ENCODE peak calls at places on chromosomes 5 and 9, in six cellular contexts. T is left ventricle myocardium inferior; G is CD8-positive, alpha-beta memory T cell; P is CD4-positive, alpha-beta memory T cell; W is neuronal stem cell; I is left lung. N is an unnamed sample.

GRCh38 chr5:77841616-77842015 is 65.5 kb upstream of the TBCA start:
- DNase-seq in W (no peak), P (no peak), G (no peak), T (no peak), I (no peak), N (no peak)

GRCh38 chr9:110115341-110115820 is 92.6 kb downstream of the C9orf152 start:
- DNase-seq in P (no peak), T (peak; percentile 48), W (no peak), G (no peak), I (no peak), N (peak; percentile 52)

GRCh38 chr9:77449177-77450092 is 198.7 kb downstream of the GNA14 start:
- DNase-seq in I (peak; percentile 54), G (no peak), T (no peak), P (no peak), W (no peak), N (no peak)

GRCh38 chr9:123371805-123372590 is 16.0 kb downstream of the CRB2 start:
- DNase-seq in I (no peak), W (no peak), P (no peak), G (no peak), T (no peak), N (no peak)

GRCh38 chr5:125180222-125180621 is 433.8 kb upstream of the ZNF608 start:
- DNase-seq in P (no peak), G (no peak), W (no peak), I (no peak), T (no peak), N (no peak)

GRCh38 chr5:112636751-112637150 is 100.9 kb upstream of the APC start:
- DNase-seq in T (no peak), W (no peak), I (no peak), P (no peak), G (no peak), N (no peak)

GRCh38 chr5:110851357-110851756 is 112.5 kb downstream of the SLC25A46 start:
- DNase-seq in P (no peak), W (no peak), G (no peak), T (no peak), I (no peak), N (no peak)

GRCh38 chr5:111967463-111967862 is 210.5 kb upstream of the NREP start:
- DNase-seq in G (no peak), I (no peak), T (no peak), W (no peak), P (no peak), N (no peak)

GRCh38 chr9:81685763-81686613 is 3.4 kb downstream of the TLE1 start:
- DNase-seq in G (no peak), P (no peak), W (no peak), I (no peak), T (no peak), N (no peak)

GRCh38 chr5:81165493-81166119 is 67.5 kb upstream of the CKMT2 start:
- DNase-seq in T (peak; percentile 40), W (peak; percentile 43), G (peak; percentile 41), I (peak; percentile 56), P (peak; percentile 38), N (peak; percentile 69)

GRCh38 chr9:17906841-17907779 is 328.2 kb downstream of the SH3GL2 start:
- DNase-seq in P (no peak), W (peak; percentile 42), I (no peak), T (no peak), G (no peak), N (no peak)

GRCh38 chr5:133936611-133937015 is 31.8 kb downstream of the C5orf15 start:
- DNase-seq in I (no peak), W (no peak), P (no peak), G (no peak), T (no peak), N (no peak)

GRCh38 chr9:128540630-128541355 is 11.6 kb upstream of the SPTAN1 start:
- DNase-seq in W (no peak), P (no peak), T (no peak), G (no peak), I (no peak), N (no peak)

GRCh38 chr5:112142769-112143270 is 276.3 kb downstream of the EPB41L4A start:
- DNase-seq in T (no peak), G (no peak), I (peak; percentile 54), P (no peak), W (no peak), N (peak; percentile 55)

GRCh38 chr9:97403746-97404316 is 8.1 kb upstream of the TDRD7 start:
- DNase-seq in G (no peak), W (no peak), P (no peak), T (no peak), I (no peak), N (no peak)

GRCh38 chr5:174708466-174709207 is 15.7 kb upstream of the MSX2 start:
- DNase-seq in P (no peak), W (no peak), I (no peak), G (no peak), T (no peak), N (no peak)

GRCh38 chr9:18947772-18948391 is 85.1 kb downstream of the SAXO1 start:
- DNase-seq in G (no peak), I (no peak), W (no peak), T (no peak), P (no peak), N (no peak)

DNA sequence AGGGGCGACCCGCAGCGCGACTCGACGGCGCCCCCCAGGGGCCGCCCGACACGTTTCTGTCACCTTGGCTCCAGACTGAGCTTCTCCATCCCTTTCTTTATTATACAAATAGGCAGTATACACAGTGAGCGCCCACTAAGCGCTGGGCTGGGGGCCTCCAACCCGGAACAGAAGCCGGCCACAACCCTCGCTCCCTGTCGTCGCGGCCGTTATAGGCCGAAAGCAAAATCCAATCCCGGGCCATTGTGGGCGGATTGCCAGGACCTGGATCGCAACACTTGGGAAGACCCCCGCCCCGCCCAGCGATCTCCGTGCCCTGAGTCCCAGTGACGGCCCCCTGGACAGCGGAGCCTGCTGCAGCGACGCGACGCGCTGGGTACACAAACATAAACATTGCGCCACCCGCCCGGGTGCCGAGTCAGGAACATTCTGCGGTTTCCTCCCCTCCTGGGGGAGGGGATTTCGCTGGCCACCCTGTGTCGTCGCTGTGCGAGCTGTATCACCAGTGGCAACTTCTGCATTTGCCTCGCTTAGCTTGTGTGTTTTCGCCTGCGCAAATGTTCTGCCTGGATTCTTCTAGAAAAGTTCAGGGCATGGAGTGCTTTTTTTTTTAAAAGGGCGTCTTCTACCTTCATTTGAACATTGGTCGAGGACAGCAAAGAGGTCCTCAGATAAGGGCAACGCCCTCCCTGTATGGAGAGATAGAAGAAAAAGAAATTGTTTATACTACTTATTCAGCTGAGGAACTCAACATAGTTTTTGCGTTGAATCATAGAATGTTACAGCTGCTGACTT is 1.3 kb upstream of the DUSP1 start:
- DNase-seq in W (peak; percentile 76), I (peak; percentile 96), G (peak; percentile 93), P (peak; percentile 94), T (peak; percentile 89), N (peak; percentile 88)
- H3K27ac ChIP-seq in W (no peak overlapping the region), I (peak overlapping the region; percentile 100), G (peak overlapping the region; percentile 100), P (peak overlapping the region; percentile 100), T (peak overlapping the region; percentile 98), N (peak overlapping the region; percentile 100)

DNA sequence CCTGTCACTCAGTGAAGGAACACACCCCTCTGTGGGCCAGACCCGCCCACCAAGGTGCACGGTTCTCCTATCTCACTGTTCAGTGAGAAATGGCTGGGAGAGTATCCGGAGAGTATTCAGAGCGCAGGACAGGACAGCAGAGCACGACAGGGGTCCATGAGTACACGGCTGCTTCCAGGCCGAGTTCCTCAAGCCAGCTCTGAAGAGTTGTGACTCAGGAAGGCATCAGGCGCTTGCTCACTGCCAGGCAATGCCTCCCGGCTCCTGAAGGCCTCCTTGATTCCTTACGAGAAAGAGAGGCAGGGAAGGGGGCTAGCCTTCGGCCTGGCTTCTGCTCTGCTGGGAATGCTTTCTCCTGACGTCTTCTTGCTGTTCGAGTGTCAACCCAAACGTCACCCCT is 132.1 kb upstream of the PPP1R26 start:
- DNase-seq in G (no peak), I (no peak), W (no peak), P (no peak), T (no peak), N (no peak)
- H3K27ac ChIP-seq in G (no peak overlapping the region), I (no peak overlapping the region), W (no peak overlapping the region), P (no peak overlapping the region), T (no peak overlapping the region), N (no peak overlapping the region)

GRCh38 chr5:181170996-181171395 is 23.6 kb downstream of the OR2V2 start:
- DNase-seq in T (no peak), P (no peak), I (no peak), W (no peak), G (no peak), N (no peak)

GRCh38 chr5:181173420-181174342 is 26.3 kb downstream of the OR2V2 start:
- DNase-seq in G (peak; percentile 71), W (no peak), I (no peak), P (peak; percentile 46), T (no peak), N (no peak)

GRCh38 chr5:181170237-181170830 is 22.9 kb downstream of the OR2V2 start:
- DNase-seq in P (no peak), W (no peak), G (no peak), I (no peak), T (no peak), N (no peak)

GRCh38 chr5:181173027-181173419 is 25.6 kb downstream of the OR2V2 start:
- DNase-seq in G (no peak), W (no peak), T (no peak), P (no peak), I (no peak), N (no peak)

GRCh38 chr5:181171782-181172181 is 24.4 kb downstream of the OR2V2 start:
- DNase-seq in W (no peak), G (no peak), I (no peak), T (no peak), P (no peak), N (no peak)
- H3K27ac ChIP-seq in W (no peak overlapping the region), G (no peak overlapping the region), I (no peak overlapping the region), T (no peak overlapping the region), P (no peak overlapping the region), N (no peak overlapping the region)

GRCh38 chr9:111959468-111959941 is 62.9 kb downstream of the UGCG start:
- DNase-seq in P (no peak), W (no peak), I (peak; percentile 56), G (no peak), T (no peak), N (peak; percentile 13)

GRCh38 chr9:111955048-111955447 is 58.4 kb downstream of the UGCG start:
- DNase-seq in G (no peak), P (no peak), T (no peak), W (no peak), I (no peak), N (no peak)

GRCh38 chr9:111959960-111960359 is 63.3 kb downstream of the UGCG start:
- DNase-seq in G (no peak), P (no peak), T (no peak), W (no peak), I (no peak), N (no peak)

GRCh38 chr9:111961011-111961410 is 64.4 kb downstream of the UGCG start:
- DNase-seq in P (no peak), I (no peak), W (no peak), G (no peak), T (no peak), N (no peak)

DNA sequence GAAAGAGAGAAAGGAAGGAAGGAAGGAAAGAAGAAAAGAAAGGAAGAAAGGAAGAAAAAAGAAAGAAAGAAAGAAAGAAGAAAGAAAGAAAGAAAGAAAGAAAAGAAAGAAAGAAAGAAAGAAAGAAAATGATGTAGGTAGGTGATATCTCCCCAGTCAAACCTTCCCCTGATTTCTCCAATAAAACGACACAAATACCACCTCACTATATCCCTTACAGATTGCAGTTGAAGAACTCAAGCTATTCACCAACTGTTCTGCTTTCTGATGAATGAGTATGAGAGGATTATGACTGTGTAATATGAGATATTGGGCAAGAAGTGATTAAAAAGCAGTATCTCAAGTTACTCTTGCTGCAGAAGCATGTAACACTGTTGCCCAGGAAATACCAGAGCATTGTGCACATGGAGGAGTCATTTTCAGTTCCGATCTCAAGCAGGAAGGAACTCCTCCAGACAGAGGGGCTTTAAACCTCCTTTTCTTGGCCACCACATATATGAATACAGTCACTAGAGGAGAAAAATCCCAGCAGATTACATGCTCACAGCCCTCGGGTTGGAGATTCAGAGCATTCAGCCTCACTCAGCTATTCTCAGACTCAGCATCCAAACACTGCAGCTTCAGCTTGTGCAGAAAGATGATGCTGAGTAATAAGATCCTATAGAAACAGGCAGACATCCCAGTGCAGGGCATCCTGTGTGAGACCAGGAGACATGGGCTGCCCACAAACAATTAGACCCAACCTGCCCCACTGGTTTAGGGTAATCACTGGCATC is 61.4 kb downstream of the UGCG start:
- DNase-seq in P (peak; percentile 9), G (peak; percentile 11), T (no peak), W (no peak), I (no peak), N (no peak)
- H3K27ac ChIP-seq in P (no peak overlapping the region), G (no peak overlapping the region), T (no peak overlapping the region), W (no peak overlapping the region), I (no peak overlapping the region), N (no peak overlapping the region)

N was measured in heart right ventricle.